ENCODE peak calls at places on chromosomes 5 and 9, in six cellular contexts. One of them, this sample, is unnamed.

GRCh38 chr5:122507581-122507980 is 195.5 kb downstream of the SNCAIP start:
- DNase-seq in IMR-90: no peak
- DNase-seq in neuronal stem cell: no peak
- DNase-seq in H1: no peak
- DNase-seq in mesendoderm: no peak
- DNase-seq in mesenchymal stem cell: no peak
- DNase-seq in this sample: no peak

GRCh38 chr9:33407061-33407460 is 4.7 kb upstream of the AQP7 start:
- DNase-seq in IMR-90: no peak
- DNase-seq in neuronal stem cell: no peak
- DNase-seq in H1: no peak
- DNase-seq in mesendoderm: no peak
- DNase-seq in mesenchymal stem cell: no peak
- DNase-seq in this sample: no peak

GRCh38 chr9:104553261-104553660 is 15.7 kb upstream of the OR13C8 start:
- DNase-seq in IMR-90: no peak
- DNase-seq in neuronal stem cell: no peak
- DNase-seq in H1: no peak
- DNase-seq in mesendoderm: no peak
- DNase-seq in mesenchymal stem cell: no peak
- DNase-seq in this sample: no peak

GRCh38 chr5:96008987-96009647 is 47.5 kb upstream of the ELL2 start:
- DNase-seq in IMR-90: no peak
- DNase-seq in neuronal stem cell: no peak
- DNase-seq in H1: no peak
- DNase-seq in mesendoderm: no peak
- DNase-seq in mesenchymal stem cell: no peak
- DNase-seq in this sample: no peak

GRCh38 chr5:180209137-180209581 is at the start of gene RASGEF1C:
- DNase-seq in IMR-90: peak
- DNase-seq in neuronal stem cell: peak
- DNase-seq in H1: no peak
- DNase-seq in mesendoderm: peak
- DNase-seq in mesenchymal stem cell: peak
- DNase-seq in this sample: peak

GRCh38 chr5:77498952-77499351 is 6.8 kb upstream of the WDR41 start:
- DNase-seq in IMR-90: no peak
- DNase-seq in neuronal stem cell: no peak
- DNase-seq in H1: no peak
- DNase-seq in mesendoderm: no peak
- DNase-seq in mesenchymal stem cell: no peak
- DNase-seq in this sample: no peak

GRCh38 chr5:92599217-92599810 is 981.7 kb downstream of the NR2F1-AS1 start:
- DNase-seq in IMR-90: no peak
- DNase-seq in neuronal stem cell: no peak
- DNase-seq in H1: no peak
- DNase-seq in mesendoderm: no peak
- DNase-seq in mesenchymal stem cell: no peak
- DNase-seq in this sample: no peak

GRCh38 chr5:7927466-7928375 is 58.8 kb downstream of the MTRR start:
- DNase-seq in IMR-90: peak
- DNase-seq in neuronal stem cell: peak
- DNase-seq in H1: peak
- DNase-seq in mesendoderm: peak
- DNase-seq in mesenchymal stem cell: peak
- DNase-seq in this sample: peak

GRCh38 chr9:93190656-93191353 is 6.9 kb downstream of the WNK2 start:
- DNase-seq in IMR-90: no peak
- DNase-seq in neuronal stem cell: no peak
- DNase-seq in H1: no peak
- DNase-seq in mesendoderm: no peak
- DNase-seq in mesenchymal stem cell: no peak
- DNase-seq in this sample: no peak

GRCh38 chr5:158995694-158996173 is 104.0 kb downstream of the EBF1 start:
- DNase-seq in IMR-90: no peak
- DNase-seq in neuronal stem cell: no peak
- DNase-seq in H1: no peak
- DNase-seq in mesendoderm: no peak
- DNase-seq in mesenchymal stem cell: no peak
- DNase-seq in this sample: no peak

GRCh38 chr5:431711-432050 is 11.3 kb upstream of the EXOC3 start:
- DNase-seq in IMR-90: no peak
- DNase-seq in neuronal stem cell: no peak
- DNase-seq in H1: no peak
- DNase-seq in mesendoderm: no peak
- DNase-seq in mesenchymal stem cell: no peak
- DNase-seq in this sample: no peak

GRCh38 chr5:108735790-108736189 is 11.9 kb upstream of the FER start:
- DNase-seq in IMR-90: peak
- DNase-seq in neuronal stem cell: no peak
- DNase-seq in H1: no peak
- DNase-seq in mesendoderm: peak
- DNase-seq in mesenchymal stem cell: peak
- DNase-seq in this sample: no peak

GRCh38 chr9:92444841-92445240 is 20.6 kb upstream of the OMD start:
- DNase-seq in IMR-90: no peak
- DNase-seq in neuronal stem cell: no peak
- DNase-seq in H1: no peak
- DNase-seq in mesendoderm: no peak
- DNase-seq in mesenchymal stem cell: no peak
- DNase-seq in this sample: no peak

GRCh38 chr5:168752012-168752411 is 172.8 kb upstream of the PANK3 start:
- DNase-seq in IMR-90: no peak
- DNase-seq in neuronal stem cell: no peak
- DNase-seq in H1: no peak
- DNase-seq in mesendoderm: no peak
- DNase-seq in mesenchymal stem cell: no peak
- DNase-seq in this sample: no peak

GRCh38 chr9:21317956-21318923 is 13.1 kb upstream of the IFNA5 start:
- DNase-seq in IMR-90: peak
- DNase-seq in neuronal stem cell: peak
- DNase-seq in H1: no peak
- DNase-seq in mesendoderm: peak
- DNase-seq in mesenchymal stem cell: peak
- DNase-seq in this sample: no peak

GRCh38 chr9:131410051-131410491 is 16.2 kb downstream of the PRRC2B start:
- DNase-seq in IMR-90: peak
- DNase-seq in neuronal stem cell: no peak
- DNase-seq in H1: no peak
- DNase-seq in mesendoderm: no peak
- DNase-seq in mesenchymal stem cell: no peak
- DNase-seq in this sample: no peak
- H3K4ac ChIP-seq in IMR-90: no peak
- H3K4ac ChIP-seq in neuronal stem cell: no peak
- H3K4ac ChIP-seq in H1: no peak
- H3K4ac ChIP-seq in mesendoderm: no peak
- H3K4ac ChIP-seq in mesenchymal stem cell: no peak
- H3K4ac ChIP-seq in this sample: no peak

GRCh38 chr5:58191451-58191850 is 268.4 kb downstream of the PLK2 start:
- DNase-seq in IMR-90: no peak
- DNase-seq in neuronal stem cell: no peak
- DNase-seq in H1: no peak
- DNase-seq in mesendoderm: no peak
- DNase-seq in mesenchymal stem cell: no peak
- DNase-seq in this sample: no peak

GRCh38 chr5:58185397-58186195 is 274.3 kb downstream of the PLK2 start:
- DNase-seq in IMR-90: peak
- DNase-seq in neuronal stem cell: no peak
- DNase-seq in H1: no peak
- DNase-seq in mesendoderm: no peak
- DNase-seq in mesenchymal stem cell: no peak
- DNase-seq in this sample: no peak

GRCh38 chr5:58187473-58188286 is 272.2 kb downstream of the PLK2 start:
- DNase-seq in IMR-90: no peak
- DNase-seq in neuronal stem cell: no peak
- DNase-seq in H1: no peak
- DNase-seq in mesendoderm: no peak
- DNase-seq in mesenchymal stem cell: no peak
- DNase-seq in this sample: no peak

GRCh38 chr5:58184910-58185309 is 275.0 kb downstream of the PLK2 start:
- DNase-seq in IMR-90: peak
- DNase-seq in neuronal stem cell: no peak
- DNase-seq in H1: no peak
- DNase-seq in mesendoderm: no peak
- DNase-seq in mesenchymal stem cell: peak
- DNase-seq in this sample: no peak

DNA sequence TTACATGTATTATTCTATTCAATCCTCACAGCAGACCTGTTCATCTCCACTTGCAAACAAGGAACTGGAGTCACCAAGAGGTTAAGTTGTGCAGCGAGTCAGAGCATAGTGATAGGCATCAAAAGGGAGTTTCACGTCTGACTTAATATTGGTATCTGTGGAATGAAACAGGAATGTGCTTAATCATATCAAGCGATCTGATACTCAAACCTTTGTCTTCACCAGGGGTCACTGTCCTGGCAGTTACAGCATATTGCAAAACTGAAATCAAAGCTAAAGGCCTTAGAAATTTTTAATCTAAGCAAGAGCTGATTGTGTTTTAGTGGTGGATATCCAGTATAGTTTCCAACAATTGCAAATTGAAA is 271.6 kb downstream of the PLK2 start:
- DNase-seq in IMR-90: peak
- DNase-seq in neuronal stem cell: no peak
- DNase-seq in H1: no peak
- DNase-seq in mesendoderm: peak
- DNase-seq in mesenchymal stem cell: peak
- DNase-seq in this sample: no peak
- H2BK15ac ChIP-seq in IMR-90: no peak
- H2BK15ac ChIP-seq in neuronal stem cell: no peak
- H2BK15ac ChIP-seq in H1: no peak
- H2BK15ac ChIP-seq in mesendoderm: no peak
- H2BK15ac ChIP-seq in mesenchymal stem cell: no peak
- H2BK15ac ChIP-seq in this sample: no peak

DNA sequence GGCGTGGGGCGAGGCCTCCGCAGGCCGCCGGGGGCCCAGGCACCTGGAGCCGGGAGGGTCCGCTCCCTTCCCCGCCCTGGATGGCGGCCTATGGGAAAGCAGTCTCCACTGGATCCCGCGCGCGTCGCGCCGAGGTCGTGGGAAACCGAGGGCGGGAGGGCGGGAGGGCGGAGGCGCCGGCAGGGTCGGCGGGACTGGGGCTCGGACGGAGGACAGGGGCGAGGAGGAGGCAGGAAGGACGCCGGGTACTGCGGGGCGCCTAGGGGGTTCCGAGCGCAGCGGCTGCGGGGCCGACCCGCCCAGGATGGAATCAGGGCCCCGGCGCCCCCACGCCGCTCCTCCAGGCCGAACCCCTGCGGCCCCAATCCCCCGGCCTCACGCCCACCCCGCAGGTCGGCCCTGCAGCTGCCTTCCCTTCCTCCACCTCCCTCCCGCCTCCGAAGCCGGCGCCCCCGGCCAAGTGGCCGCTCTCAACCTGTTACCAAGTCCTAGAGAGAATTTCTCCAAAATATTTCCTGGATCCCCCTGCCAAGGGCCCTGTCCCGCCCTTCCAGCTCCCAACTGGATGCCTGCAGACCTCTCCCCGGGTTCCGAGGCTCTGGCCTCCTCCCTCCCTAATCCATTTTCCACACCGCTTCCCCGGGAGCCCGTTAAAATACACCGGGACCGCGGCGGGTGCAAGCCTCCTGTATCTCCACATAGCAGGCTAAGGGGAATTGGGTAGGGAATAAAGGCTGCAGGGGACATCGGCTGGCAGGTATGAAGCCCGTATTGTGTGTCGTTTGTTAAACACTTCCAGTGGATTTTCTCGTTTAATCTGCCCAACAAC is 146.3 kb downstream of the ERCC6L2 start:
- DNase-seq in IMR-90: no peak
- DNase-seq in neuronal stem cell: peak
- DNase-seq in H1: no peak
- DNase-seq in mesendoderm: peak
- DNase-seq in mesenchymal stem cell: no peak
- DNase-seq in this sample: no peak
- H3K4ac ChIP-seq in IMR-90: no peak
- H3K4ac ChIP-seq in neuronal stem cell: no peak
- H3K4ac ChIP-seq in H1: no peak
- H3K4ac ChIP-seq in mesendoderm: peak
- H3K4ac ChIP-seq in mesenchymal stem cell: no peak
- H3K4ac ChIP-seq in this sample: no peak

GRCh38 chr9:132985489-132985888 is 7.0 kb downstream of the GFI1B start:
- DNase-seq in IMR-90: no peak
- DNase-seq in neuronal stem cell: no peak
- DNase-seq in H1: no peak
- DNase-seq in mesendoderm: no peak
- DNase-seq in mesenchymal stem cell: no peak
- DNase-seq in this sample: no peak

GRCh38 chr9:132985063-132985350 is 6.5 kb downstream of the GFI1B start:
- DNase-seq in IMR-90: no peak
- DNase-seq in neuronal stem cell: no peak
- DNase-seq in H1: no peak
- DNase-seq in mesendoderm: no peak
- DNase-seq in mesenchymal stem cell: no peak
- DNase-seq in this sample: no peak

GRCh38 chr9:132984202-132985062 is 5.9 kb downstream of the GFI1B start:
- DNase-seq in IMR-90: no peak
- DNase-seq in neuronal stem cell: no peak
- DNase-seq in H1: no peak
- DNase-seq in mesendoderm: no peak
- DNase-seq in mesenchymal stem cell: no peak
- DNase-seq in this sample: no peak

GRCh38 chr9:132983814-132984201 is 5.3 kb downstream of the GFI1B start:
- DNase-seq in IMR-90: no peak
- DNase-seq in neuronal stem cell: no peak
- DNase-seq in H1: no peak
- DNase-seq in mesendoderm: no peak
- DNase-seq in mesenchymal stem cell: no peak
- DNase-seq in this sample: no peak

GRCh38 chr9:132982508-132982907 is 4.0 kb downstream of the GFI1B start:
- DNase-seq in IMR-90: no peak
- DNase-seq in neuronal stem cell: no peak
- DNase-seq in H1: no peak
- DNase-seq in mesendoderm: no peak
- DNase-seq in mesenchymal stem cell: no peak
- DNase-seq in this sample: no peak
- H2BK15ac ChIP-seq in IMR-90: no peak
- H2BK15ac ChIP-seq in neuronal stem cell: no peak
- H2BK15ac ChIP-seq in H1: no peak
- H2BK15ac ChIP-seq in mesendoderm: no peak
- H2BK15ac ChIP-seq in mesenchymal stem cell: no peak
- H2BK15ac ChIP-seq in this sample: no peak

GRCh38 chr5:103910002-103910401 is 347.4 kb upstream of the NUDT12 start:
- DNase-seq in IMR-90: no peak
- DNase-seq in neuronal stem cell: no peak
- DNase-seq in H1: no peak
- DNase-seq in mesendoderm: no peak
- DNase-seq in mesenchymal stem cell: no peak
- DNase-seq in this sample: no peak
- H3K4ac ChIP-seq in IMR-90: no peak
- H3K4ac ChIP-seq in neuronal stem cell: no peak
- H3K4ac ChIP-seq in H1: no peak
- H3K4ac ChIP-seq in mesendoderm: no peak
- H3K4ac ChIP-seq in mesenchymal stem cell: no peak
- H3K4ac ChIP-seq in this sample: no peak

DNA sequence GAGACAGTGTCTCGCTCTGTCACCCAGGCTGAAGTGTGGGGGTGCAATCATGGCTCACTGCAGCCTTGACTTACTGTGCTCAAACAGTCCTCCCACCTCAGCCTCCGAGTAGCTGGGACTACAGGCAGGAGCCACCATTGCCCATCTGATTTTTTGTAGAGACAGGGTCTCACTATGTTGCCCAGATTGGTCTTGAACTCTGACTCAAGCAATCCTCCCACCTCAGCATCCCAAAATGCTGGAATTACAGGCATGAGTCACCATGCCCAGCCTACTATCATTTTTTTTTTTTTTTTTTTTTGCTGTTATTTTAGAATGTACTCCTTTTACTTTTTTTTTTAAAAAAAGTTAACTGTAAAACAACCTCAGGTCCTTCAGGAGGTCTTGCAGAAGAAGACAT is 449.0 kb downstream of the CCDC171 start:
- DNase-seq in IMR-90: peak
- DNase-seq in neuronal stem cell: no peak
- DNase-seq in H1: no peak
- DNase-seq in mesendoderm: no peak
- DNase-seq in mesenchymal stem cell: no peak
- DNase-seq in this sample: no peak
- H2BK15ac ChIP-seq in IMR-90: peak
- H2BK15ac ChIP-seq in neuronal stem cell: no peak
- H2BK15ac ChIP-seq in H1: no peak
- H2BK15ac ChIP-seq in mesendoderm: no peak
- H2BK15ac ChIP-seq in mesenchymal stem cell: no peak
- H2BK15ac ChIP-seq in this sample: no peak

This sample was measured in H9.